ENCODE peak calls at places on chromosomes 3 and 15, in seven cellular contexts. I is K562, J is SK-N-SH, E is T47D, H is HepG2, X is GM12878, S is H1. W is an unnamed sample.

GRCh38 chr15:73346735-73347312 is 21.9 kb downstream of the HCN4 start:
- DNase-seq in I (peak; percentile 61), J (no peak), E (peak; percentile 88), H (peak; percentile 27), X (no peak), S (peak; percentile 91), W (peak; percentile 13)

GRCh38 chr3:44106761-44107160 is 134.9 kb upstream of the TOPAZ1 start:
- DNase-seq in I (no peak), J (no peak), E (no peak), H (no peak), X (no peak), S (no peak), W (no peak)

GRCh38 chr15:31552482-31553099 is 226.0 kb downstream of the KLF13 start:
- DNase-seq in I (no peak), J (no peak), E (no peak), H (no peak), X (no peak), S (no peak), W (no peak)

GRCh38 chr3:22922317-22922716 is 280.8 kb upstream of the UBE2E2 start:
- DNase-seq in I (no peak), J (peak; percentile 8), E (peak; percentile 12), H (no peak), X (no peak), S (no peak), W (no peak)

GRCh38 chr3:13470894-13471574 is 9.1 kb upstream of the HDAC11 start:
- DNase-seq in I (no peak), J (no peak), E (no peak), H (peak; percentile 96), X (no peak), S (no peak), W (no peak)

GRCh38 chr15:77719450-77719849 is 86.7 kb upstream of the LINGO1 start:
- DNase-seq in I (no peak), J (no peak), E (no peak), H (no peak), X (no peak), S (no peak), W (no peak)

GRCh38 chr15:33864360-33865075 is 103.8 kb upstream of the CHRM5 start:
- DNase-seq in I (no peak), J (no peak), E (no peak), H (no peak), X (no peak), S (no peak), W (no peak)

GRCh38 chr3:165518346-165518745 is 318.9 kb downstream of the BCHE start:
- DNase-seq in I (no peak), J (no peak), E (no peak), H (no peak), X (no peak), S (no peak), W (no peak)

GRCh38 chr15:40050788-40051615 is 12.0 kb upstream of the SRP14 start:
- DNase-seq in I (peak; percentile 15), J (peak; percentile 37), E (no peak), H (no peak), X (no peak), S (peak; percentile 64), W (no peak)

GRCh38 chr3:129608087-129608935 is 1.8 kb upstream of the PLXND1 start:
- DNase-seq in I (peak; percentile 72), J (peak; percentile 72), E (no peak), H (no peak), X (no peak), S (no peak), W (no peak)

GRCh38 chr3:107683447-107683846 is 160.7 kb downstream of the BBX start:
- DNase-seq in I (no peak), J (no peak), E (no peak), H (no peak), X (no peak), S (no peak), W (no peak)
- TF ChIP-seq JUND in I (no peak), J (no peak), E (no peak), H (no peak), X (no peak), S (no peak), W (no peak)

GRCh38 chr15:91329914-91330313 is 229.9 kb downstream of the SV2B start:
- DNase-seq in I (no peak), J (no peak), E (no peak), H (no peak), X (no peak), S (no peak), W (no peak)
- TF ChIP-seq JUND in I (no peak), J (no peak), E (no peak), H (no peak), X (no peak), S (no peak), W (no peak)

DNA sequence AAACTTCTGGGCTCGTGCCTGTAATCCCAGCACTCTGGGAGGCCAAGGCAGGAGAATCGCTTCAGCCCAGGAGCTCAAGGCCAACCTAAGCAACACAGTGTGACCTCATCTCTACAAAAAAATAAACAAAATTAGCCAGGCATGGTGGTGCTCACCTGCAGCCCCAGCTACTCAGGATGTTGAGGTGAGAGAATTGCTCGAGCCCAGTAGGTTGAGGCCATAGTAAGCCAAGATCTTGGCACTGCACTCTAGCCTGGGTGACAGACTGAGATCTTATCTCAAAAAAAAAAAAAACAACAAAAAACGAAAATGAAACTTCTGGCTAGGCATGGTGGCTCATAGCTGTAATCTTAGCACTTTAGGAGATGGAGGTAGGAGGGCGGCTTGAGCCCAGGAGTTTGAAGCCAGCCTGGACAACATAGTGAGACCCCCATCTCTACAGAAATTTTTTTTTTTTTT is 53.7 kb downstream of the PIK3CB start:
- DNase-seq in I (no peak), J (no peak), E (no peak), H (no peak), X (no peak), S (no peak), W (no peak)
- TF ChIP-seq JUND in I (no peak), J (no peak), E (no peak), H (no peak), X (no peak), S (no peak), W (no peak)

GRCh38 chr3:54891540-54891897 is 36.3 kb downstream of the LRTM1 start:
- DNase-seq in I (peak; percentile 42), J (peak; percentile 39), E (peak; percentile 14), H (peak; percentile 42), X (no peak), S (no peak), W (no peak)
- TF ChIP-seq JUND in I (peak; percentile 91), J (peak; percentile 96), E (no peak), H (no peak), X (no peak), S (peak; percentile 65), W (no peak)

GRCh38 chr15:56699743-56700142 is 33.6 kb downstream of the ZNF280D start:
- DNase-seq in I (no peak), J (no peak), E (no peak), H (no peak), X (no peak), S (no peak), W (no peak)

GRCh38 chr15:56698268-56698667 is 35.0 kb downstream of the ZNF280D start:
- DNase-seq in I (no peak), J (no peak), E (no peak), H (no peak), X (no peak), S (no peak), W (no peak)

GRCh38 chr15:56690733-56691132 is 42.6 kb downstream of the ZNF280D start:
- DNase-seq in I (no peak), J (no peak), E (no peak), H (no peak), X (no peak), S (no peak), W (no peak)

DNA sequence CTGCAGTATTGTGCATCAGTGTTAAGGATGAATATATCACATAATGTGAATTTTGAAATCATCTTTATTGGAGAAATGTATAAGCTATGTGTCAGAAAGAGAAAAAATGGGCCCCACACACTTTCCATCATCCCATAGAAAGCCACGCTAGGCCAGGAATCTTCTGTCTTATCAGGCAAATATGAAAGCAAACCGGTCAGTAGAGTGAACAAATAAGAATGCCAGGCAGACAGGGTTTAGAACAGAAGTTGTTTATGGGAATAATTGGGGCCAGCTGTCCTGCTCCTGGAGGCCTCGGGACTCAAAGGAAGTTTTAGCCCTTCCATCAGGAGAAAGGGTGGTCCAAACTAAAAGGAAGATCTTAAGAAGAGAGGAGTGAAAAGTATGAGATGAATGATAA is 39.5 kb downstream of the ZNF280D start:
- DNase-seq in I (no peak), J (no peak), E (no peak), H (no peak), X (no peak), S (no peak), W (no peak)
- TF ChIP-seq JUND in I (no peak), J (no peak), E (no peak), H (no peak), X (no peak), S (no peak), W (no peak)

GRCh38 chr3:65666426-65667091 is 372.2 kb downstream of the MAGI1 start:
- DNase-seq in I (no peak), J (no peak), E (no peak), H (no peak), X (no peak), S (no peak), W (no peak)
- TF ChIP-seq JUND in I (no peak), J (no peak), E (no peak), H (no peak), X (no peak), S (no peak), W (no peak)

W was measured in HCT116.